ENCODE peak calls at places on chromosomes 5 and 9, in seven cellular contexts. M, L, U, R, Y, E and C are unnamed samples.

GRCh38 chr5:172940242-172941066 is 18.8 kb upstream of the RPL26L1 start:
- DNase-seq in M (no peak), L (no peak), U (no peak), R (no peak), Y (peak), E (no peak), C (peak)

GRCh38 chr9:27586200-27586599 is 12.9 kb upstream of the C9orf72 start:
- DNase-seq in M (no peak), L (no peak), U (no peak), R (no peak), Y (no peak), E (no peak), C (no peak)

GRCh38 chr5:171418982-171419662 is at the start of gene FGF18:
- DNase-seq in M (peak), L (peak), U (peak), R (peak), Y (peak), E (no peak), C (peak)

GRCh38 chr5:40416098-40416497 is 263.6 kb upstream of the PTGER4 start:
- DNase-seq in M (no peak), L (no peak), U (no peak), R (no peak), Y (no peak), E (no peak), C (no peak)

GRCh38 chr5:74762599-74762998 is 4.3 kb downstream of the GFM2 start:
- DNase-seq in M (no peak), L (no peak), U (no peak), R (no peak), Y (no peak), E (peak), C (no peak)

GRCh38 chr5:10400411-10400810 is 41.3 kb upstream of the ROPN1L start:
- DNase-seq in M (no peak), L (no peak), U (no peak), R (no peak), Y (no peak), E (no peak), C (no peak)

GRCh38 chr5:151073280-151073679 is 7.6 kb downstream of the TNIP1 start:
- DNase-seq in M (no peak), L (no peak), U (no peak), R (no peak), Y (no peak), E (no peak), C (no peak)

GRCh38 chr5:179264641-179265528 is 80.4 kb downstream of the ADAMTS2 start:
- DNase-seq in M (no peak), L (no peak), U (no peak), R (no peak), Y (peak), E (no peak), C (peak)

GRCh38 chr9:115808108-115808507 is 345.5 kb upstream of the PAPPA start:
- DNase-seq in M (no peak), L (no peak), U (peak), R (no peak), Y (no peak), E (no peak), C (no peak)

GRCh38 chr5:129554134-129554904 is 94.2 kb downstream of the ADAMTS19 start:
- DNase-seq in M (no peak), L (no peak), U (no peak), R (no peak), Y (no peak), E (peak), C (no peak)

GRCh38 chr9:126450537-126451205 is 124.0 kb downstream of the MVB12B start:
- DNase-seq in M (no peak), L (no peak), U (no peak), R (no peak), Y (peak), E (no peak), C (no peak)

GRCh38 chr9:19480345-19480744 is 71.5 kb downstream of the ACER2 start:
- DNase-seq in M (no peak), L (no peak), U (no peak), R (no peak), Y (no peak), E (no peak), C (no peak)

GRCh38 chr5:83096660-83097334 is 19.4 kb downstream of the XRCC4 start:
- DNase-seq in M (no peak), L (no peak), U (no peak), R (no peak), Y (no peak), E (no peak), C (no peak)

GRCh38 chr5:113278976-113279375 is 155.8 kb downstream of the TSSK1B start:
- DNase-seq in M (no peak), L (no peak), U (no peak), R (no peak), Y (no peak), E (no peak), C (no peak)

GRCh38 chr9:110399983-110400382 is 62.3 kb upstream of the TXNDC8 start:
- DNase-seq in M (no peak), L (no peak), U (no peak), R (no peak), Y (no peak), E (no peak), C (no peak)

GRCh38 chr5:75513841-75514240 is 2.1 kb downstream of the POLK start:
- DNase-seq in M (no peak), L (no peak), U (no peak), R (no peak), Y (no peak), E (no peak), C (no peak)

GRCh38 chr9:83715221-83715620 is 7.5 kb upstream of the UBQLN1 start:
- DNase-seq in M (no peak), L (no peak), U (no peak), R (no peak), Y (no peak), E (no peak), C (no peak)

GRCh38 chr5:89297111-89297510 is 414.1 kb upstream of the MEF2C start:
- DNase-seq in M (no peak), L (no peak), U (no peak), R (no peak), Y (no peak), E (no peak), C (no peak)

GRCh38 chr5:22651355-22651754 is 201.8 kb downstream of the CDH12 start:
- DNase-seq in M (no peak), L (no peak), U (no peak), R (no peak), Y (no peak), E (no peak), C (no peak)

GRCh38 chr9:2255128-2255527 is 240.0 kb downstream of the SMARCA2 start:
- DNase-seq in M (no peak), L (no peak), U (no peak), R (no peak), Y (no peak), E (no peak), C (no peak)

GRCh38 chr9:93960971-93961841 is 6.1 kb upstream of the BARX1 start:
- DNase-seq in M (no peak), L (no peak), U (no peak), R (no peak), Y (no peak), E (no peak), C (no peak)

GRCh38 chr5:144004146-144004545 is 166.3 kb downstream of the YIPF5 start:
- DNase-seq in M (no peak), L (no peak), U (no peak), R (no peak), Y (no peak), E (no peak), C (no peak)

GRCh38 chr5:128579111-128579510 is 41.1 kb upstream of the FBN2 start:
- DNase-seq in M (no peak), L (no peak), U (no peak), R (no peak), Y (no peak), E (peak), C (no peak)

GRCh38 chr5:16067415-16067814 is 112.2 kb downstream of the MARCHF11 start:
- DNase-seq in M (no peak), L (no peak), U (no peak), R (no peak), Y (no peak), E (no peak), C (no peak)

GRCh38 chr5:32450952-32451351 is 6.4 kb upstream of the ZFR start:
- DNase-seq in M (peak), L (no peak), U (no peak), R (no peak), Y (no peak), E (no peak), C (no peak)

GRCh38 chr9:37902804-37903580 is 935 bp downstream of the SLC25A51 start:
- DNase-seq in M (no peak), L (no peak), U (no peak), R (no peak), Y (peak), E (no peak), C (no peak)

GRCh38 chr5:2741946-2742345 is 9.5 kb downstream of the IRX2 start:
- DNase-seq in M (no peak), L (no peak), U (no peak), R (no peak), Y (no peak), E (no peak), C (no peak)

GRCh38 chr5:21882363-21882762 is 970.8 kb downstream of the CDH12 start:
- DNase-seq in M (no peak), L (no peak), U (no peak), R (no peak), Y (no peak), E (no peak), C (no peak)

GRCh38 chr9:134136997-134137302 is 1.1 kb downstream of the WDR5 start:
- DNase-seq in M (peak), L (no peak), U (no peak), R (no peak), Y (no peak), E (no peak), C (no peak)

GRCh38 chr5:172959824-172960799 is 888 bp downstream of the RPL26L1 start:
- DNase-seq in M (no peak), L (no peak), U (no peak), R (no peak), Y (peak), E (no peak), C (peak)

GRCh38 chr5:111742595-111742994 is 14.4 kb downstream of the NREP start:
- DNase-seq in M (no peak), L (peak), U (peak), R (peak), Y (no peak), E (no peak), C (no peak)

GRCh38 chr5:112717506-112718082 is 20.1 kb upstream of the APC start:
- DNase-seq in M (no peak), L (no peak), U (no peak), R (no peak), Y (no peak), E (no peak), C (no peak)

GRCh38 chr5:52772668-52773067 is 15.0 kb upstream of the ITGA1 start:
- DNase-seq in M (no peak), L (no peak), U (no peak), R (no peak), Y (no peak), E (no peak), C (no peak)

GRCh38 chr9:88378317-88378716 is 9.9 kb upstream of the SPIN1 start:
- DNase-seq in M (no peak), L (no peak), U (no peak), R (no peak), Y (no peak), E (no peak), C (no peak)
- TF ChIP-seq CTCF in M (no peak), L (no peak), U (no peak), R (no peak), Y (no peak), E (no peak), C (no peak)

DNA sequence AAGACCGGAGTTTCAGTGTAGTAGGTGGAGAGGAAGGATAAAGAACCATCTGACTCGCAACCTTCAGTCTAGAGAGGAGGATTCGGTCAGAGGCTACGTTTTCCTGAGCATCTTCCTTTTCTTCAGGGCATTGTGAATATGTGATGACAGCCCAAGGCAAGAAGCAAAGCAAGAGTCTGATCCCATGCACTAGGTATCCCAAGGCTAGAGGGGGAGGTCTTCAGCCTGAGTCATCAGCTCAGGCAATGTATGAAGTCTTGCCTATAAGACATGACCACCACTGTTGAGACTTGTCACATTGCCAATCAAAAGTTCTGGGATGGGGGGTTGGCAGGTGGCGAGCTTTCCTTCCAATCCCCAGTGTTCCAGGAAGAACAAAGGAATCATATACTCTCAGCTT is 63.3 kb downstream of the UGCG start:
- DNase-seq in M (no peak), L (no peak), U (no peak), R (no peak), Y (no peak), E (peak), C (no peak)
- H3K27ac ChIP-seq in M (no peak), L (peak), U (peak), R (peak), Y (no peak), E (peak), C (no peak)

DNA sequence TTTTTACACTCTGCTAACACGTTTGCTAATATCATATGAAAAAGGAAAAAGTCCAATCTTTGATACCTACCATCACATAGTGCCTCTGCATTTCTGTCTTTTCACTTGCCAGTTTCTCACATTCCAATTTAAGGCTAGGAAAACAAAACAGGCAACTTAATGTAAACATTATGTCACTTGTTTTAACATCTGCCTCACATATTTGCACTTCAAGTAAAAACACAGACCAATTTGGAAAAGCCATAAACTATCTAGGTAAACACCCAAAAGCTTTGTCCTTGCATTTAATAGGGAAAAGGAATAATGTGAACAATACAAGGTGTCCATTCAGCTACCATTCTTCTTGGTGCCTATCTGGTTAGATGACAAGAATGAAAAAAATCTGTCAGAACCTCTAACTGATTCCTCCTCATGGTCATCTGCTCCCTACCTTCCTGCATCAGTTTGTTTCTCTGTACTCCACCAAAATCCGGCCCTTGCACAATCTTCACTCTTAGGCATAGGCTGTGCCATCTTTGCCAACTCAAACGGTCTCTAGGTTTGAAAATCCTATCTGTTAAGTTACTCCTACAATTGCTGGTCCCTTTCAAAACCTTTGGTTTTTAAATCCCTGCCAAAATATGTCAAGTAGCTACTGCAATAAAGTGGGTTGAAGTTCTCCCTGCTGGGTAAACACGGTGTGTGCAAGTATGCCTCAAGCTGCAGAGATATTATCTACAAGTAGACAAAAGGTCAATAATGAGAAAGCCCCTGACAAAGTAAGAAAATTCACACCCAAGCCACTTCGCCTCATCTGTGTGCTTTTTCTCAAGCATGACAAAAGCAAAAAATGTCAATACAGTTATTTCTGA is 3.4 kb downstream of the TLE1 start:
- DNase-seq in M (no peak), L (no peak), U (peak), R (peak), Y (no peak), E (no peak), C (no peak)
- TF ChIP-seq CTCF in M (no peak), L (peak), U (peak), R (no peak), Y (no peak), E (no peak), C (no peak)

GRCh38 chr5:138109463-138110265 is 25.8 kb downstream of the WNT8A start:
- DNase-seq in M (no peak), L (no peak), U (no peak), R (no peak), Y (no peak), E (no peak), C (no peak)

GRCh38 chr5:138110266-138110963 is 26.6 kb downstream of the WNT8A start:
- DNase-seq in M (peak), L (no peak), U (no peak), R (no peak), Y (no peak), E (no peak), C (no peak)

GRCh38 chr5:138115254-138115653 is 24.0 kb downstream of the NME5 start:
- DNase-seq in M (no peak), L (no peak), U (no peak), R (no peak), Y (no peak), E (no peak), C (no peak)

GRCh38 chr5:138111181-138111580 is 27.3 kb downstream of the WNT8A start:
- DNase-seq in M (no peak), L (no peak), U (no peak), R (no peak), Y (no peak), E (no peak), C (no peak)

GRCh38 chr5:138111937-138112336 is 27.3 kb downstream of the NME5 start:
- DNase-seq in M (no peak), L (no peak), U (no peak), R (no peak), Y (no peak), E (no peak), C (no peak)
- H3K27ac ChIP-seq in M (no peak), L (no peak), U (no peak), R (no peak), Y (no peak), E (no peak), C (no peak)